ENCODE peak calls at places on chromosomes 12 and 14, in five cellular contexts. R is cardiac muscle cell, U is breast epithelium, S is testis, C is suprapubic skin. E is an unnamed sample. For H3K9me3, the result is how much of the 10 kb centered on the place peaks cover.

GRCh38 chr12:19967486-19967885 is 400.9 kb upstream of the PDE3A start:
- DNase-seq in U (no peak), S (no peak), R (no peak), C (no peak), E (no peak)

GRCh38 chr14:89504602-89505320 is 87.7 kb upstream of the FOXN3 start:
- DNase-seq in S (no peak), U (no peak), C (no peak), R (no peak), E (no peak)

GRCh38 chr12:26642361-26642760 is 190.6 kb downstream of the ITPR2 start:
- DNase-seq in S (no peak), U (no peak), C (no peak), R (no peak), E (no peak)

GRCh38 chr12:22082190-22082701 is 36.2 kb downstream of the CMAS start:
- DNase-seq in U (no peak), R (no peak), C (no peak), S (peak), E (no peak)

GRCh38 chr12:124311292-124312109 is 16.6 kb downstream of the RFLNA start:
- DNase-seq in S (no peak), C (no peak), R (no peak), U (no peak), E (no peak)

GRCh38 chr12:42961395-42961794 is 371.8 kb upstream of the PRICKLE1 start:
- DNase-seq in C (no peak), R (no peak), S (no peak), U (no peak), E (no peak)

GRCh38 chr12:39505025-39505424 is 62.1 kb upstream of the KIF21A start:
- DNase-seq in S (no peak), C (no peak), R (no peak), U (no peak), E (no peak)

GRCh38 chr12:110689601-110690430 is 901 bp upstream of the HVCN1 start:
- DNase-seq in S (peak), U (no peak), C (no peak), R (no peak), E (peak)

GRCh38 chr14:55160989-55161388 is 30.4 kb downstream of the DLGAP5 start:
- DNase-seq in S (no peak), U (no peak), C (no peak), R (no peak), E (no peak)

GRCh38 chr12:5177096-5177495 is 133.4 kb downstream of the KCNA5 start:
- DNase-seq in R (no peak), S (no peak), U (no peak), C (no peak), E (no peak)

GRCh38 chr12:67426067-67426466 is 156.9 kb downstream of the CAND1 start:
- DNase-seq in R (peak), C (no peak), S (no peak), U (no peak), E (peak)

GRCh38 chr14:55026441-55026792 is 482 bp downstream of the WDHD1 start:
- DNase-seq in C (no peak), U (no peak), R (no peak), S (no peak), E (no peak)

GRCh38 chr12:31715283-31715825 is 13.5 kb downstream of the AMN1 start:
- DNase-seq in U (no peak), C (no peak), S (no peak), R (no peak), E (no peak)

GRCh38 chr14:90585106-90585505 is 188.3 kb downstream of the CALM1 start:
- DNase-seq in R (no peak), S (no peak), C (no peak), U (no peak), E (no peak)

GRCh38 chr12:49680075-49680474 is 27.1 kb downstream of the FMNL3 start:
- DNase-seq in R (no peak), U (no peak), S (no peak), C (no peak), E (no peak)

GRCh38 chr12:40921563-40922163 is 229.4 kb downstream of the CNTN1 start:
- DNase-seq in S (no peak), R (peak), C (no peak), U (no peak), E (no peak)

GRCh38 chr14:22084393-22085281 is 411.0 kb upstream of the OR4E1 start:
- DNase-seq in U (no peak), S (peak), C (no peak), R (peak), E (peak)

GRCh38 chr12:97299867-97300266 is 162.7 kb upstream of the RMST start:
- DNase-seq in C (no peak), S (no peak), U (no peak), R (no peak), E (no peak)

DNA sequence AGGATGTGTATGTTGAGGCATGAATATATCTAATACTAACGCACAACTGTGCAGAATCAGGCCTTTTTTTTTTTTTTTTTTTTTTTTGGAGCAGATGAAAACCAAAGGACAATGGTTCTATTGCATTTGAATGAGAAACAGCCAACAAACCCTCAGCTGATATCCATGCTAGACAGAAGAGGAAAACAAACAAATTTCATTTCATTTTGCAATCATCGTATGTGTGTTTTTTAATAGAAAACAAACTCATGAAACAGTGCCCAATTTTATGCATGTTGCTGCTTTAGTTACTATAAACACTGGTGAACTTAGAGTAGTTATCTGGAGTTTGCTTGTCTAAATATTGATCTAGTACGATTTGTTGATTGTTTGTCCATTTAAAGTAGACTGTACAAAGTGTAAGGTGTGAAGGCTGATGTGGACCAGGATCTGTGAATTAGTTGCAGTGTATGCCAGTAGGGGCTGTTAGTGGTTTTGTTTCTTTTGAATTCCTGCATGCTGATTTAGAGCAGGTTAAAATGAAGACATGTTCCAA is 166.6 kb downstream of the KITLG start:
- DNase-seq in U (no peak), S (no peak), R (no peak), C (no peak), E (no peak)
- H3K27ac ChIP-seq in U (no peak), S (no peak), R (no peak), C (no peak), E (no peak)

GRCh38 chr12:122064780-122065588 is 13.6 kb upstream of the MLXIP start:
- DNase-seq in U (no peak), R (peak), C (no peak), S (no peak), E (peak)

GRCh38 chr12:122061253-122061652 is 17.3 kb upstream of the MLXIP start:
- DNase-seq in U (no peak), C (no peak), R (no peak), S (no peak), E (no peak)

GRCh38 chr12:122063691-122064033 is 14.9 kb upstream of the MLXIP start:
- DNase-seq in U (no peak), C (no peak), S (no peak), R (no peak), E (peak)

GRCh38 chr12:122062832-122063690 is 15.5 kb upstream of the MLXIP start:
- DNase-seq in S (peak), U (no peak), C (no peak), R (no peak), E (peak)

DNA sequence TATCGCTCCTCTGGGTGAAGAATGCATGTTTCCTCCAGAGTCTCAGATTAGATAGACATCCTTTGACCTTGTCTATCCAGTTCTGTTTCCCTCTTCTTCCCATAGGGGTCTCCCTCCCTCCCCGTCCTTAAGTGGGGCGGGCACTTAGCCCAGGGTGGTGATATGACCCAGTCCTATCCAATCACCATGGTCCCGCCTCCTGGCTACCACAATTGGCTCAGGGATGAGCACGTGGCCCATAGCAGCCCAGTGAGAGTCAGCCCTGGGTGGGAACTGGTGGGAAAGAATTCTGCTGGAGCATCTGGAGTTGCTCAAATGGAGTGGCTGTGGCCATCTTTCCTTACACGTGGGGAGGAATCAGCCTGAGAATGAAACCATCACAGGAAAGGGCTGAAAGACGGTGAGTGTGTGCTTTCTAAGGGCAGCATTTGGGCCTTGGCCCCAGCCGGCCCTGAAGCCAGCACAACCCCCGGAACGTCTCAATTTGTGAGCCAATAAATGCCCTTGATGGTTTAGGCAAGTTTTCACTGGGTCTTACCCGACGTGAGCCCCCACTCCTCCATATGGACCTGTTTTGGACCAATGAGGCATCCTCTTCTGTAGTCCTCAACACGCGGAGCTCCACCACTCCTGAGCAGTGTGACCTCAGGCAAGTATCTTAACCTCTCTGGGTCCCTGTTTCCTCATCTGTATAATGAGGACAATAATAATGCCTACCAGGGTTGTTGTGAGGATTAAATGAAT is 14.3 kb upstream of the MLXIP start:
- DNase-seq in R (peak), S (peak), U (no peak), C (peak), E (peak)
- TF ChIP-seq CTCF in R (peak), S (no peak), U (no peak), C (no peak), E (peak)

DNA sequence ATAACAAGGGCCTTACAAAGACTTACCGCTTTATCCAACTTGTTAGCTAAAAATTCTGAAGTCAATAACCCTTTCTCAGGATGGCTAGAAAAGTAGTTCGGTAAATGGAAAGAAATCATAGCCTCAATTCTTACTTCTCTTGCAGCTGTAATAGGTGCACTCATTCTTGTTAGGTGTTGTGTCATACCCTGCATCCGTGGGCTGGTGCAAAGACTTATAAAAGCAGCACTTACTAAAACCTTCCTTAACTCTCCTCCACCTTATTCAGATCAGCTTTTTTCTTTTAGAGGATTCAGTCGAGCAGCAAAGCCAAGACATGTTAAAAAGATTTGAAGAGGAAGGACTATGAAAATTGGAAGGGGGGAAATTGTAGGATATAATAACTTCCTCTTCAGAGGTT is 238.2 kb upstream of the DIO3 start:
- DNase-seq in R (no peak), C (no peak), S (no peak), U (no peak), E (no peak)
- H3K9me3 ChIP-seq in R (under half), C (under half), S (under half), U (under half), E (under half)

DNA sequence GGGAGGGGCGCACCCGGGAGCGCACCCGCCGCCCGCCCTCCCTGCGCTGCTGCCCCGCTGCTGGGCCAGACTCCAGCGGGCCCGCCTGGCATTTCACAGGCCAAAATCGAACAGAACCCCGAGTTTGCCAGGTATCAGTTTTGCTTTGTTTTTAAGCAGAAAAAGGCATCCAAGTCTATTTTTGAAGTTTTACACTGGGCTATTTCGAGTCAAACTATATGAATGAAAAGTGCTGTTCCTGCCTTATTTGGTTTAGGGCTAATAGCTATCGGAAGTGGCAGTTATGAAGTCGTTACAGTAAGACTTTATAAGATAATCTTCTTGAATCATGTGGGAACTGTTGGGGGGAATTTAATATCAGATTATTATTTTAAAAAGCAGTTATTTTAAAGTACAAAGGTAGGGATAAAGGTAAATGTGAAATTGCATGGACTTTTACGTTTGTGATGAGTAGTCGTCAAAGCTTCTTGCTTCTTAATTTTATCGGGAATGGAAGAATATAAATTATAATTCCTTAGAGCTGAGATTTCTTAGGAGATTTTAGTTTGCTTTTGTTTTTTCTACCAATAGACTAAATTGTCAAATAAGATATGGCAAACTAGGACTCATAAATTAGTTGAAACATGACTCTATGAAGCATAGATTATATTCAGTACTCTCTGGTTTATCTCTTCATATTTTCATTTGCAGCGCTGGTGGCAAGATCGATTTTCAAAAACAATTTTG is 1.1 kb downstream of the MSRB3 start:
- DNase-seq in R (no peak), U (no peak), S (no peak), C (no peak), E (no peak)
- H3K27ac ChIP-seq in R (peak), U (peak), S (peak), C (peak), E (peak)

GRCh38 chr14:106268013-106268727 is 741.8 kb downstream of the TMEM121 start:
- DNase-seq in C (no peak), U (no peak), R (no peak), S (no peak), E (peak)
- TF ChIP-seq CTCF in C (no peak), U (no peak), R (no peak), S (no peak), E (no peak)

GRCh38 chr14:26204362-26204953 is 393.4 kb downstream of the NOVA1 start:
- DNase-seq in U (no peak), S (peak), R (peak), C (no peak), E (no peak)

GRCh38 chr14:26200675-26201074 is 397.2 kb downstream of the NOVA1 start:
- DNase-seq in S (no peak), R (no peak), U (no peak), C (no peak), E (no peak)

GRCh38 chr14:26204954-26205479 is 392.8 kb downstream of the NOVA1 start:
- DNase-seq in R (peak), S (peak), U (peak), C (peak), E (peak)

DNA sequence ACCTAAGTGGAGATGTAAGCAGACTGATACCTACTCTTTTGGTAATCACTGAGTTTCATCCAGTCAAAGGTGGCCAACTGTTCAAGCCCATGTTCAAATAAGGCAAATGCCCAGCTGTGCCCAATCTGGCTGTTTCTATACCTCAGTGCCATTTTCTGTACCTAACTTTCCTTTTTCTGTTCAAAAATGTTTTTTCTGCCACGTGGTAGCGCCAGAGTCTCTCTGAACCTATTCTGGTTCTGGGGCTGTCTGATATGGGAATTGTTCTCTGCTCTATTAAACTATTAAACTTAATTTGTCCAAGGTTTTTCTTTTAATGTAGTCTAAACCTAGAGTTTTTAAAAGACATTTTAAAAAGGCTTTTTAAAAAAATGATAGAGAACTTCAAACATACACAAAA is 391.2 kb downstream of the NOVA1 start:
- DNase-seq in C (no peak), U (no peak), R (no peak), S (no peak), E (no peak)
- H3K9me3 ChIP-seq in C (under half), U (under half), R (under half), S (under half), E (under half)

E was measured in body of pancreas.